ENCODE peak calls at places on chromosomes 3 and 15, in ten cellular contexts. R is amniotic stem cell; X is GM04504; B is fibroblast of gingiva; S is left ventricle myocardium inferior; W is fibroblast of the aortic adventitia; V is left colon; Y is CD4-positive, alpha-beta memory T cell; D is H54; F is breast epithelium. C is an unnamed sample.

GRCh38 chr3:32238816-32239637 is 547 bp downstream of the CMTM8 start:
- DNase-seq in R (no peak), X (no peak), B (peak), S (peak), W (peak), V (no peak), Y (peak), D (no peak), F (no peak), C (peak)

GRCh38 chr3:162034368-162034767 is 537.8 kb downstream of the OTOL1 start:
- DNase-seq in R (no peak), X (peak), B (peak), S (no peak), W (peak), V (no peak), Y (no peak), D (no peak), F (no peak), C (no peak)

GRCh38 chr15:52514482-52514881 is 14.2 kb downstream of the MYO5A start:
- DNase-seq in R (no peak), X (no peak), B (no peak), S (no peak), W (no peak), V (no peak), Y (no peak), D (no peak), F (no peak), C (no peak)

GRCh38 chr3:14142567-14143270 is 17.9 kb downstream of the TMEM43 start:
- DNase-seq in R (no peak), X (no peak), B (no peak), S (no peak), W (no peak), V (no peak), Y (peak), D (no peak), F (no peak), C (no peak)

GRCh38 chr3:71606582-71606981 is 23.1 kb upstream of the FOXP1 start:
- DNase-seq in R (no peak), X (no peak), B (no peak), S (no peak), W (no peak), V (no peak), Y (no peak), D (no peak), F (no peak), C (no peak)

GRCh38 chr3:171966533-171967136 is 72.7 kb upstream of the FNDC3B start:
- DNase-seq in R (no peak), X (no peak), B (no peak), S (no peak), W (no peak), V (no peak), Y (no peak), D (no peak), F (no peak), C (no peak)

GRCh38 chr15:67741313-67741712 is 84.0 kb upstream of the SKOR1 start:
- DNase-seq in R (no peak), X (no peak), B (no peak), S (no peak), W (no peak), V (no peak), Y (no peak), D (no peak), F (no peak), C (no peak)

GRCh38 chr3:8988791-8989558 is 25.7 kb upstream of the RAD18 start:
- DNase-seq in R (no peak), X (no peak), B (no peak), S (no peak), W (no peak), V (no peak), Y (no peak), D (no peak), F (no peak), C (no peak)

GRCh38 chr3:45105855-45106655 is 40.1 kb downstream of the CDCP1 start:
- DNase-seq in R (no peak), X (peak), B (peak), S (no peak), W (peak), V (no peak), Y (peak), D (peak), F (no peak), C (no peak)

GRCh38 chr3:21405671-21406667 is 345.0 kb downstream of the ZNF385D start:
- DNase-seq in R (no peak), X (no peak), B (no peak), S (no peak), W (no peak), V (no peak), Y (no peak), D (no peak), F (peak), C (no peak)

GRCh38 chr3:187016639-187017345 is 86.5 kb downstream of the ST6GAL1 start:
- DNase-seq in R (no peak), X (no peak), B (no peak), S (no peak), W (peak), V (no peak), Y (no peak), D (peak), F (no peak), C (peak)